ENCODE peak calls at places on chromosome 20, in six cellular contexts. J, U, W, Q, L and Y are unnamed samples.

GRCh38 chr20:29497261-29497671 is 1760.2 kb upstream of the DEFB115 start:
- DNase-seq in Q (peak; percentile 76), L (no peak), W (no peak), J (no peak), U (no peak), Y (peak; percentile 68)

GRCh38 chr20:23243791-23244190 is 106.8 kb upstream of the NXT1 start:
- DNase-seq in Q (no peak), J (no peak), W (no peak), L (no peak), U (no peak), Y (no peak)

GRCh38 chr20:61251529-61252393 is at the start of gene CDH4:
- DNase-seq in J (no peak), L (no peak), U (peak; percentile 78), Q (peak; percentile 33), W (no peak), Y (no peak)

GRCh38 chr20:50478162-50479036 is 31.8 kb upstream of the PTPN1 start:
- DNase-seq in Q (peak; percentile 72), L (peak; percentile 65), J (no peak), W (peak; percentile 27), U (no peak), Y (peak; percentile 36)

GRCh38 chr20:56289652-56290051 is 41.1 kb downstream of the MC3R start:
- DNase-seq in W (no peak), L (no peak), J (no peak), U (no peak), Q (no peak), Y (no peak)

GRCh38 chr20:4167261-4168004 is 152.1 kb upstream of the RNF24 start:
- DNase-seq in W (no peak), L (no peak), U (no peak), Q (peak; percentile 51), J (no peak), Y (no peak)

GRCh38 chr20:24388828-24389325 is 80.6 kb upstream of the SYNDIG1 start:
- DNase-seq in L (no peak), W (no peak), Q (no peak), U (no peak), J (no peak), Y (no peak)

GRCh38 chr20:57272883-57273282 is 6.4 kb upstream of the BMP7 start:
- DNase-seq in Q (no peak), W (no peak), U (no peak), J (no peak), L (no peak), Y (no peak)

GRCh38 chr20:12679456-12679855 is 329.3 kb upstream of the SPTLC3 start:
- DNase-seq in Q (no peak), W (no peak), U (no peak), J (no peak), L (no peak), Y (no peak)

GRCh38 chr20:5729348-5729747 is 20.9 kb upstream of the SHLD1 start:
- DNase-seq in J (no peak), W (no peak), U (no peak), L (no peak), Q (no peak), Y (no peak)

GRCh38 chr20:6685181-6685582 is 82.3 kb upstream of the BMP2 start:
- DNase-seq in W (no peak), U (no peak), Q (no peak), J (no peak), L (no peak), Y (no peak)

GRCh38 chr20:7856756-7857155 is 83.5 kb downstream of the HAO1 start:
- DNase-seq in Q (no peak), L (no peak), J (no peak), W (no peak), U (peak; percentile 23), Y (no peak)

GRCh38 chr20:19867940-19868371 is 109.9 kb downstream of the RIN2 start:
- DNase-seq in Q (no peak), L (peak; percentile 38), U (no peak), J (no peak), W (no peak), Y (no peak)

GRCh38 chr20:33280775-33281174 is 2.2 kb upstream of the BPIFB1 start:
- DNase-seq in U (no peak), W (no peak), Q (no peak), J (no peak), L (no peak), Y (no peak)

GRCh38 chr20:11090751-11091150 is 417.0 kb upstream of the JAG1 start:
- DNase-seq in W (no peak), L (no peak), Q (no peak), J (no peak), U (no peak), Y (no peak)

GRCh38 chr20:6588296-6588695 is 179.2 kb upstream of the BMP2 start:
- DNase-seq in L (peak; percentile 30), U (no peak), W (no peak), Q (no peak), J (no peak), Y (no peak)

GRCh38 chr20:46022411-46023147 is 6.4 kb upstream of the SLC12A5 start:
- DNase-seq in Q (peak; percentile 74), W (peak; percentile 30), J (no peak), U (peak; percentile 73), L (no peak), Y (no peak)

GRCh38 chr20:35174458-35175216 is 2.8 kb downstream of the PROCR start:
- DNase-seq in Q (peak; percentile 85), W (no peak), U (no peak), L (peak; percentile 53), J (no peak), Y (no peak)
- TF ChIP-seq POLR2A in Q (peak; percentile 32), W (no peak), U (no peak), L (no peak), J (no peak), Y (no peak)

GRCh38 chr20:59006167-59006863 is 739 bp downstream of the CTSZ start:
- DNase-seq in J (no peak), U (peak; percentile 43), Q (no peak), L (no peak), W (peak; percentile 33), Y (no peak)

GRCh38 chr20:59003836-59004492 is 3.1 kb downstream of the CTSZ start:
- DNase-seq in W (no peak), Q (no peak), U (no peak), L (no peak), J (no peak), Y (no peak)

GRCh38 chr20:59005523-59006166 is 1.4 kb downstream of the CTSZ start:
- DNase-seq in J (no peak), L (no peak), U (no peak), W (no peak), Q (no peak), Y (no peak)

GRCh38 chr20:59004493-59004762 is 2.6 kb downstream of the CTSZ start:
- DNase-seq in L (peak; percentile 51), J (no peak), W (no peak), U (no peak), Q (no peak), Y (no peak)

DNA sequence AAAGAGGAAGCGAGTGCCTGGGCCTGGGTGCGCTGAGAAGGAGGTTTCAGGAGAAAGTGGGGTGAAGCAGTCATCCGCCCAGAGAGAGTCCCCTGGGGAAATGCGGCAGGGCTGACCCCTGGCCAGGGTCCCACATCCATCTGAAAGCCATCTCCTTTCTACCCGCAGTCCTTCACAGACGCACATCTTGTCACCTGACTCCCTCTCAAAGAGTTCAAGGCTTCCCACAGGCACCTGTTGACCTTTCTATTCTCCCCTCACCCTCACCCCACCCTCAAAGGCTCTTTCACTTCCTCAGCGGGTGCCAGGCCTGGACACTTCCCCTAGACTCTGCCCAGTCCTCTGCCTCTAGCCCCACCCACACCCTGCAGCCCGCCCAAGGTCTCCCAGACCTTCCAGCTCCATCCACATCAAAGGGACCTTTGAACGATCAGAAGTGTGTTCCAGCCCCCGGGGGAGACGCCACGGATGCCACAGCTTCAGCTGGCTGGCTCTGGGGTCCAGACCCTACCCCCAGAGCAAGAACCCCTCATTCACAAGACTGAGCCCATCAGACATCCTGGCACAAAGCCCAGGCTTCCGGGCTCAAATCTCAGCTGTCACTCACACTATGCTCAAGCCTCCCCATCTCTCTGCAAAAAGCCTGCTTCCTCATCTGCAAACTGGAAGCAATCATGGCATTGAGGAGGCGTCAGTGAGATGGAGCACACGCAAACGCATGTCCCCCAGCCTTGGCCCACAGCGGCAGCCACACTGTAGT is 2.1 kb downstream of the CTSZ start:
- DNase-seq in Q (peak; percentile 84), U (no peak), J (no peak), L (peak; percentile 73), W (no peak), Y (no peak)
- TF ChIP-seq POLR2A in Q (no peak), U (no peak), J (no peak), L (no peak), W (no peak), Y (no peak)

DNA sequence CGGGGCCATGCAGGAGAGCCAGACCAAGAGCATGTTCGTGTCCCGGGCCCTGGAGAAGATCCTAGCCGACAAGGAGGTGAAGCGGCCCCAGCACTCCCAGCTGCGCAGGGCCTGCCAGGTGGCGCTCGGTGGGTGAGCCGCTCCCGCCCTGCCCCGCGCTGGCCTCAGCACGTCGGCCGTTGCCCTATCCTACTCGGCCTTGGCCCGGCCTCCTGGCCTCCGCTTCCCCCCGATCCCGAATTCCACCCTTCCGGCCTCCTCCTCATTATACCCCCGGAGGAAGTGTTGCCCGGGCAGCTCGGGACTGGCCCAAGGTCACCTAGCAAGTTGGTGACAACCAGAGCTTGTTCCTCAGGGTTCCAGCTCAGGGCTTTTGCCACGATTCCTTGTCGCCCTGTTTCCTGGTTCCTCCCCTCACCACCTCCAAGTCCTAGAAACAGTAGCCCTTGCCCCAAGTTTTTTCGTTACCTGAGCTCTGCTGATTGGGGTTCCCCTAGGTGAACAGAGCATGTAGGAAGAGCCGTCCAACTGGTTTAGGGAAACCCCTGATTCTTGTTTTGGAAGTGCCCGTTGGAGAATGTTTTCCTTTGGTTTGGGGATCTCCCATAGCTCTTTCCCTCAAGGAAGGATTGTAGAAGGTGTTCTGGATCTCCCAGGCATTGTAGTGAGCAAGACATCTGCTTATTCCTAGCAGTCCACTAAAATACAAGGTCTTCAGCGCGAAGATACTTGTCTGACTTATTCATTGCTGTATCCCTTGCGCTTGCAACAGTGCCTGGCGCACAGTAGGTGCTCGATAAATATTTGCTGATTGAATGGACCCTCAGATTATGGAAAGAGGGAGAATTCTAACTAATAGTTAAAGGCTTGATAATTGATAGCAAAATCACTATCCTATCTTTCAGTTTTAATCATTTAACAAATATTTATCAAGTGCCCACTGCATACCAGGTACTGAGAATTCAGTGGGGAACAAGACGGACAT is 664 bp downstream of the ARFGEF2 start:
- DNase-seq in Q (peak; percentile 86), L (peak; percentile 74), J (no peak), U (peak; percentile 61), W (no peak), Y (peak; percentile 30)
- TF ChIP-seq POLR2A in Q (no peak), L (peak; percentile 2), J (no peak), U (no peak), W (no peak), Y (no peak)

GRCh38 chr20:1721687-1722512 is 64.3 kb upstream of the SIRPG start:
- DNase-seq in L (no peak), Q (no peak), W (no peak), U (no peak), J (peak; percentile 90), Y (no peak)
- TF ChIP-seq POLR2A in L (no peak), Q (no peak), W (no peak), U (no peak), J (no peak), Y (no peak)